ENCODE peak calls at places on chromosomes 2 and 18, in seven cellular contexts. One of them, this sample, is unnamed.

GRCh38 chr2:57876313-57876712 is 170.3 kb upstream of the VRK2 start:
- DNase-seq in Panc1: no peak
- DNase-seq in cardiac muscle cell: no peak
- DNase-seq in neural progenitor cell: no peak
- DNase-seq in ascending aorta: no peak
- DNase-seq in tibial artery: no peak
- DNase-seq in stomach: no peak
- DNase-seq in this sample: no peak

GRCh38 chr2:173271825-173272224 is 82.8 kb upstream of the CDCA7 start:
- DNase-seq in Panc1: no peak
- DNase-seq in cardiac muscle cell: peak; percentile 6
- DNase-seq in neural progenitor cell: peak; percentile 35
- DNase-seq in ascending aorta: no peak
- DNase-seq in tibial artery: no peak
- DNase-seq in stomach: no peak
- DNase-seq in this sample: no peak

GRCh38 chr2:223264541-223265171 is 212.7 kb downstream of the KCNE4 start:
- DNase-seq in Panc1: no peak
- DNase-seq in cardiac muscle cell: no peak
- DNase-seq in neural progenitor cell: no peak
- DNase-seq in ascending aorta: no peak
- DNase-seq in tibial artery: no peak
- DNase-seq in stomach: no peak
- DNase-seq in this sample: no peak

GRCh38 chr2:97714084-97714949 is 941 bp downstream of the ZAP70 start:
- DNase-seq in Panc1: no peak
- DNase-seq in cardiac muscle cell: no peak
- DNase-seq in neural progenitor cell: no peak
- DNase-seq in ascending aorta: no peak
- DNase-seq in tibial artery: peak; percentile 56
- DNase-seq in stomach: no peak
- DNase-seq in this sample: no peak

GRCh38 chr2:128310094-128310716 is 8.5 kb downstream of the HS6ST1 start:
- DNase-seq in Panc1: no peak
- DNase-seq in cardiac muscle cell: no peak
- DNase-seq in neural progenitor cell: no peak
- DNase-seq in ascending aorta: no peak
- DNase-seq in tibial artery: peak; percentile 56
- DNase-seq in stomach: no peak
- DNase-seq in this sample: no peak

GRCh38 chr2:120778244-120778643 is 42.6 kb downstream of the GLI2 start:
- DNase-seq in Panc1: no peak
- DNase-seq in cardiac muscle cell: peak; percentile 25
- DNase-seq in neural progenitor cell: no peak
- DNase-seq in ascending aorta: no peak
- DNase-seq in tibial artery: no peak
- DNase-seq in stomach: no peak
- DNase-seq in this sample: no peak

GRCh38 chr2:138787053-138787666 is 7.0 kb upstream of the NXPH2 start:
- DNase-seq in Panc1: peak; percentile 18
- DNase-seq in cardiac muscle cell: peak; percentile 57
- DNase-seq in neural progenitor cell: peak; percentile 48
- DNase-seq in ascending aorta: no peak
- DNase-seq in tibial artery: no peak
- DNase-seq in stomach: no peak
- DNase-seq in this sample: peak; percentile 1

GRCh38 chr2:98556634-98557033 is 51.7 kb downstream of the COA5 start:
- DNase-seq in Panc1: no peak
- DNase-seq in cardiac muscle cell: no peak
- DNase-seq in neural progenitor cell: no peak
- DNase-seq in ascending aorta: no peak
- DNase-seq in tibial artery: no peak
- DNase-seq in stomach: no peak
- DNase-seq in this sample: no peak

GRCh38 chr2:203225423-203226039 is 13.3 kb upstream of the CYP20A1 start:
- DNase-seq in Panc1: no peak
- DNase-seq in cardiac muscle cell: peak; percentile 27
- DNase-seq in neural progenitor cell: peak; percentile 42
- DNase-seq in ascending aorta: no peak
- DNase-seq in tibial artery: no peak
- DNase-seq in stomach: no peak
- DNase-seq in this sample: peak; percentile 44

GRCh38 chr18:6881034-6881800 is 151.7 kb downstream of the ARHGAP28 start:
- DNase-seq in Panc1: no peak
- DNase-seq in cardiac muscle cell: peak; percentile 54
- DNase-seq in neural progenitor cell: peak; percentile 38
- DNase-seq in ascending aorta: no peak
- DNase-seq in tibial artery: no peak
- DNase-seq in stomach: no peak
- DNase-seq in this sample: no peak

DNA sequence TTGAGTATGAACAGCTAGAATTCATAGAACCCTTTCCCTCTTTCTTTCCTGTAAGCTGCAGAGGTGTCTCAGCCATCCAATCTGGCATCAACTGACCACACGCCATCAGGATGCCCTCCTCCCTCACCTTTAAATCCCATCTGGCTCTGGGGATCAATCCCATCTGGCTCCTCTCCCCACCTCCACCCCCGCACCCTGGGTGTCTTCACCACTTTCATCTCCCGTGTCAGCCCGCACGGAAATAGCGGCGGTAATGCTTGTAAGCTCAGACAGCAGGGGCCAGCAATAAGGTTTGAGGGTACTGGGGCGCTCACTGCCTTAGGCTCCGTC is 508 bp upstream of the TUBA4B start:
- DNase-seq in Panc1: no peak
- DNase-seq in cardiac muscle cell: no peak
- DNase-seq in neural progenitor cell: peak; percentile 35
- DNase-seq in ascending aorta: no peak
- DNase-seq in tibial artery: no peak
- DNase-seq in stomach: no peak
- DNase-seq in this sample: no peak
- H3K4me1 ChIP-seq in Panc1: peaks cover 37% of the 10 kb centered on the region
- H3K4me1 ChIP-seq in cardiac muscle cell: peaks cover 12% of the 10 kb centered on the region
- H3K4me1 ChIP-seq in neural progenitor cell: peaks cover 7% of the 10 kb centered on the region
- H3K4me1 ChIP-seq in ascending aorta: peaks cover 24% of the 10 kb centered on the region
- H3K4me1 ChIP-seq in tibial artery: no peaks in the 10 kb centered on the region
- H3K4me1 ChIP-seq in stomach: peaks cover 74% of the 10 kb centered on the region
- H3K4me1 ChIP-seq in this sample: peaks cover 57% of the 10 kb centered on the region

GRCh38 chr2:43268066-43268971 is 41.9 kb upstream of the ZFP36L2 start:
- DNase-seq in Panc1: no peak
- DNase-seq in cardiac muscle cell: no peak
- DNase-seq in neural progenitor cell: no peak
- DNase-seq in ascending aorta: no peak
- DNase-seq in tibial artery: peak; percentile 57
- DNase-seq in stomach: no peak
- DNase-seq in this sample: no peak
- H3K27ac ChIP-seq in Panc1: no peak overlapping the region
- H3K27ac ChIP-seq in cardiac muscle cell: no peak overlapping the region
- H3K27ac ChIP-seq in neural progenitor cell: no peak overlapping the region
- H3K27ac ChIP-seq in ascending aorta: peak overlapping the region; percentile 79
- H3K27ac ChIP-seq in tibial artery: peak overlapping the region; percentile 86
- H3K27ac ChIP-seq in stomach: peak overlapping the region; percentile 49
- H3K27ac ChIP-seq in this sample: no peak overlapping the region

GRCh38 chr18:77343846-77344527 is 94.3 kb downstream of the GALR1 start:
- DNase-seq in Panc1: no peak
- DNase-seq in cardiac muscle cell: no peak
- DNase-seq in neural progenitor cell: no peak
- DNase-seq in ascending aorta: no peak
- DNase-seq in tibial artery: no peak
- DNase-seq in stomach: no peak
- DNase-seq in this sample: no peak
- H3K4me1 ChIP-seq in Panc1: no peaks in the 10 kb centered on the region
- H3K4me1 ChIP-seq in cardiac muscle cell: no peaks in the 10 kb centered on the region
- H3K4me1 ChIP-seq in neural progenitor cell: no peaks in the 10 kb centered on the region
- H3K4me1 ChIP-seq in ascending aorta: no peaks in the 10 kb centered on the region
- H3K4me1 ChIP-seq in tibial artery: no peaks in the 10 kb centered on the region
- H3K4me1 ChIP-seq in stomach: no peaks in the 10 kb centered on the region
- H3K4me1 ChIP-seq in this sample: no peaks in the 10 kb centered on the region

GRCh38 chr2:165681841-165682240 is 112.2 kb downstream of the GALNT3 start:
- DNase-seq in Panc1: no peak
- DNase-seq in cardiac muscle cell: no peak
- DNase-seq in neural progenitor cell: no peak
- DNase-seq in ascending aorta: no peak
- DNase-seq in tibial artery: no peak
- DNase-seq in stomach: no peak
- DNase-seq in this sample: no peak
- H3K27ac ChIP-seq in Panc1: no peak overlapping the region
- H3K27ac ChIP-seq in cardiac muscle cell: peak overlapping the region; percentile 15
- H3K27ac ChIP-seq in neural progenitor cell: no peak overlapping the region
- H3K27ac ChIP-seq in ascending aorta: peak overlapping the region; percentile 76
- H3K27ac ChIP-seq in tibial artery: peak overlapping the region; percentile 64
- H3K27ac ChIP-seq in stomach: no peak overlapping the region
- H3K27ac ChIP-seq in this sample: no peak overlapping the region

DNA sequence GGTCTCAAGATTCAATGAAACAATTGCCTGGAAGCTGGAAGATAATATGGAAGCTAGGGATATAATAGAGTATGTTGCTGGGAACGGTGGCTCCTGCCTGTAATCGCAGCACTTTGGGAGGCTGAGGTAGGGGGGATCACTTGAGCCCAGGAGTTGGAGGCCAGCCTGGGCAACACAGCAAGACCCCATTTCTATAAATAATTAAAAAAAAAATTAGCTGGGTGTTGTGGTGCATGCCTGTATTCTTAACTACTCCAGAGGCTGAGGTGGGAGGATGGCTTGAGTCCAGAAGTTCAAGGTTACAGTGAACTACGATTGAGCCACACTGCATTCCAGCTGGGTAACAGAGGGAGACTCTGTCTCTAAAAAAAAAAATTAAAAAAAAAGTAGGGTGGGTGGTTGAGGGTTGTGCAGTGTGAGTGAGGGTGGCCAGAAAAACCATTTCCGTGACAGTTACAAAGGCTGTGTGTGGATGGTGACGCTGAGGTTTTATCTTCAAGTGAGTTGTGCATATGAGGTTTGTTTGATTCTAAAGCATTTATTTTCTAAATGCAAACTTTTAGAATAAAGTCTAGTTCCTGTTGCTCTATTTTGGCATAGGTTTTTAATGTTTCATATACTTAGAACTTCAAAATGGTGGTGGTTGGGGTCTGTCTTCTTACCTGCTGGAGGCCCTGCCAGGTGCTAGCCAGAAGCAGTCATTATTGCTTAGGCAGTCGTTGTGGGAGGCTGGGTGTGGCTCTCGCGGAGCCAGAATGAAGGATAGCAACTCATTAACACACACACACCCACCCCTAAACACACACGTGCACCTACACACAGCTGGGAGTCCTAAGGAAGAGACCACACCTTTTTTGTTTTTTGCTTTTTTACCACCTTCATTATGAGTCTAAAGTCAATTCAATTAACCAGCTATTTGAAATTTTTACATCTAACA is 4.7 kb upstream of the IL1R2 start:
- DNase-seq in Panc1: no peak
- DNase-seq in cardiac muscle cell: peak; percentile 67
- DNase-seq in neural progenitor cell: no peak
- DNase-seq in ascending aorta: no peak
- DNase-seq in tibial artery: no peak
- DNase-seq in stomach: no peak
- DNase-seq in this sample: peak; percentile 9
- H3K4me1 ChIP-seq in Panc1: peaks cover 5% of the 10 kb centered on the region
- H3K4me1 ChIP-seq in cardiac muscle cell: no peaks in the 10 kb centered on the region
- H3K4me1 ChIP-seq in neural progenitor cell: peaks cover 7% of the 10 kb centered on the region
- H3K4me1 ChIP-seq in ascending aorta: no peaks in the 10 kb centered on the region
- H3K4me1 ChIP-seq in tibial artery: no peaks in the 10 kb centered on the region
- H3K4me1 ChIP-seq in stomach: peaks cover 60% of the 10 kb centered on the region
- H3K4me1 ChIP-seq in this sample: no peaks in the 10 kb centered on the region

This sample was measured in CD4-positive, CD25-positive, alpha-beta regulatory T cell.